ENCODE peak calls at places on chromosome 17, in four cellular contexts. L, C, Y and P are unnamed samples.

GRCh38 chr17:38605852-38606645 is at the start of gene SRCIN1:
- DNase-seq in Y (peak), L (peak), C (no peak), P (peak)

GRCh38 chr17:41824086-41824485 is 11.3 kb downstream of the FKBP10 start:
- DNase-seq in L (no peak), Y (no peak), C (no peak), P (no peak)

GRCh38 chr17:80811181-80812105 is 180.2 kb upstream of the CHMP6 start:
- DNase-seq in Y (no peak), L (no peak), C (no peak), P (no peak)

GRCh38 chr17:37488607-37489196 is 989 bp upstream of the DUSP14 start:
- DNase-seq in C (no peak), Y (peak), L (peak), P (peak)

GRCh38 chr17:13864551-13864950 is 204.8 kb upstream of the COX10 start:
- DNase-seq in C (no peak), L (no peak), Y (no peak), P (no peak)

GRCh38 chr17:66711936-66712335 is 123.0 kb upstream of the CACNG5 start:
- DNase-seq in Y (peak), L (peak), C (no peak), P (no peak)

GRCh38 chr17:70552230-70552981 is 383.1 kb downstream of the KCNJ2 start:
- DNase-seq in L (peak), Y (peak), C (peak), P (peak)

GRCh38 chr17:8225813-8226535 is 15.6 kb upstream of the AURKB start:
- DNase-seq in C (peak), Y (no peak), L (peak), P (peak)

GRCh38 chr17:179066-179432 is 2.4 kb downstream of the DOC2B start:
- DNase-seq in L (no peak), Y (no peak), C (no peak), P (no peak)

GRCh38 chr17:1473841-1474240 is 17.8 kb upstream of the CRK start:
- DNase-seq in L (no peak), Y (no peak), C (peak), P (no peak)

GRCh38 chr17:79844869-79845600 is 5.8 kb upstream of the CBX4 start:
- DNase-seq in C (no peak), Y (peak), L (peak), P (peak)

GRCh38 chr17:79224476-79224875 is 149.9 kb downstream of the ENGASE start:
- DNase-seq in Y (no peak), L (no peak), C (no peak), P (no peak)

GRCh38 chr17:4534515-4534914 is 20.7 kb downstream of the MYBBP1A start:
- DNase-seq in L (no peak), C (no peak), Y (no peak), P (no peak)

GRCh38 chr17:29107933-29108805 is 65.2 kb downstream of the PIPOX start:
- DNase-seq in L (no peak), C (no peak), Y (peak), P (no peak)

GRCh38 chr17:45146616-45147101 is 1.6 kb upstream of the HEXIM1 start:
- DNase-seq in C (no peak), L (peak), Y (no peak), P (no peak)

GRCh38 chr17:32495347-32496253 is 8.8 kb downstream of the CDK5R1 start:
- DNase-seq in C (no peak), Y (no peak), L (no peak), P (no peak)

GRCh38 chr17:5788266-5788900 is 204.1 kb upstream of the NLRP1 start:
- DNase-seq in Y (no peak), L (no peak), C (no peak), P (no peak)

GRCh38 chr17:78369791-78370381 is 8.6 kb upstream of the PGS1 start:
- DNase-seq in L (no peak), C (no peak), Y (no peak), P (no peak)

GRCh38 chr17:36510636-36511035 is 24.0 kb downstream of the MYO19 start:
- DNase-seq in Y (no peak), L (no peak), C (no peak), P (no peak)

GRCh38 chr17:55168970-55169687 is 95.6 kb upstream of the HLF start:
- DNase-seq in C (peak), L (no peak), Y (no peak), P (no peak)

GRCh38 chr17:76438906-76439305 is 14.0 kb downstream of the UBE2O start:
- DNase-seq in C (no peak), Y (peak), L (no peak), P (no peak)

GRCh38 chr17:75130632-75131277 is 787 bp downstream of the NT5C start:
- DNase-seq in Y (peak), C (no peak), L (peak), P (peak)
- TF ChIP-seq FOXK2 in Y (no peak), C (no peak), L (no peak), P (no peak)

GRCh38 chr17:68356949-68357455 is 65.7 kb downstream of the ARSG start:
- DNase-seq in Y (no peak), L (no peak), C (no peak), P (no peak)
- TF ChIP-seq TARDBP in Y (no peak), L (no peak), C (no peak), P (no peak)

DNA sequence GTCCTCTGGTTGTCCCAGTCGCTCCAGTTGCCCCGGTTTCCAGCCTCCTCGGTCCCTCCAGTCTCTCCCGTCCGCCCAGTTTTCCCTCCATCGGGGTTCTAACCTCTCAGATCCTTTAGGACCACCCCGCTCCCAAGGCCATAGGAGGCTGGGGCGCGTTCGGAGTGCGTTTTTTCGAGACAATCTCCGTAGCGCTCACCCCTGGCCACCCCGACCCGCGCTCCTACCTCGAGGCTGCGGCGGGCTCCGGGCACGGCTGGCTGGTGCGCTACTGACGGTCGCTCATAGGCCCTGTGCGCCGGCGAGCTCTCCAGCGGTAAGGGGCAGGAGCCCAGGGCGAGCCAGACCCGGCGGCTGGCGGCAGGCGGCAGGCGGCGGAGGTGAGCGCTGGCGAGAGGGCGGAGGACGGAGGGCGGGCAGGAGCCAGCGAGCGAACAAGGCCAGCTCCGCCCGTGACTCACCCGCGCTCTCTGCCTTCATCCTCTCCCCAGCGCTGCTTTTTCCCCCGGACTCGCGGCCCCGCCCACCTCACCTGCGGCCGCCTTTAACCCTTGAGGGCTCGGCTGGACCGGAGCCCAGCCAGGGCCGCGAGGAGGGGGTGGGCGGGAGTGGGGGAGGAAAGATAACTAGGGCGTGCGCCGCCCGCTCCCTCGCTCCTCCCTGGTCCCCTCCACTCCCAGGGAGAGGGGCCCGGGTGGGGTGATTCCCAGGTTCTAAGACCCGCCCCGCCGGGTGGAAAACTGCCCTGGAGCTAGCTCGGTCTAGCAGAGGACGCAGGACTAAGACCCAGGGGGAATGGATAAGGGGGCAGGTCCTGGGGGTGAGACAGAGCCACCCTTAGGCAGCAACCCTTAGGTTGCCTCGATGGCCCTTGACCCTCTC is at the start of gene SP6:
- DNase-seq in L (peak), C (no peak), Y (peak), P (peak)
- TF ChIP-seq FOXK2 in L (no peak), C (no peak), Y (no peak), P (no peak)

GRCh38 chr17:48251950-48252349 is 144.4 kb downstream of the SNX11 start:
- DNase-seq in C (no peak), L (no peak), Y (no peak), P (no peak)

GRCh38 chr17:48258317-48258716 is 150.8 kb downstream of the SNX11 start:
- DNase-seq in C (no peak), Y (no peak), L (peak), P (no peak)

GRCh38 chr17:48250949-48251348 is 143.4 kb downstream of the SNX11 start:
- DNase-seq in C (no peak), Y (no peak), L (no peak), P (no peak)

GRCh38 chr17:48253976-48254375 is 146.4 kb downstream of the SNX11 start:
- DNase-seq in C (no peak), Y (no peak), L (no peak), P (no peak)

GRCh38 chr17:48254896-48255295 is 147.3 kb downstream of the SNX11 start:
- DNase-seq in C (no peak), L (peak), Y (no peak), P (no peak)
- TF ChIP-seq TARDBP in C (no peak), L (no peak), Y (no peak), P (no peak)